ENCODE peak calls at places on chromosome 17, in eight cellular contexts. One of them, this sample, is unnamed.

GRCh38 chr17:51537996-51538550 is 277.7 kb downstream of the UTP18 start:
- DNase-seq in nephron progenitor cell: no peak
- DNase-seq in tibial nerve: no peak
- DNase-seq in RWPE1: no peak
- DNase-seq in GM06990: no peak
- DNase-seq in mesothelial cell of epicardium: no peak
- DNase-seq in CD4-positive, alpha-beta T cell: no peak
- DNase-seq in breast epithelium: no peak
- DNase-seq in this sample: no peak

GRCh38 chr17:29977836-29978235 is 36.4 kb downstream of the EFCAB5 start:
- DNase-seq in RWPE1: no peak
- DNase-seq in tibial nerve: no peak
- DNase-seq in breast epithelium: no peak
- DNase-seq in mesothelial cell of epicardium: no peak
- DNase-seq in GM06990: no peak
- DNase-seq in nephron progenitor cell: no peak
- DNase-seq in CD4-positive, alpha-beta T cell: no peak
- DNase-seq in this sample: no peak

GRCh38 chr17:3845361-3845753 is 689 bp downstream of the NCBP3 start:
- DNase-seq in breast epithelium: no peak
- DNase-seq in tibial nerve: no peak
- DNase-seq in GM06990: peak
- DNase-seq in nephron progenitor cell: no peak
- DNase-seq in mesothelial cell of epicardium: no peak
- DNase-seq in RWPE1: peak
- DNase-seq in CD4-positive, alpha-beta T cell: peak
- DNase-seq in this sample: peak

GRCh38 chr17:10357768-10358167 is 15.0 kb downstream of the MYH13 start:
- DNase-seq in mesothelial cell of epicardium: no peak
- DNase-seq in tibial nerve: no peak
- DNase-seq in nephron progenitor cell: peak
- DNase-seq in breast epithelium: no peak
- DNase-seq in RWPE1: peak
- DNase-seq in GM06990: peak
- DNase-seq in CD4-positive, alpha-beta T cell: no peak
- DNase-seq in this sample: peak

GRCh38 chr17:66514227-66514806 is 211.9 kb downstream of the PRKCA start:
- DNase-seq in CD4-positive, alpha-beta T cell: no peak
- DNase-seq in breast epithelium: no peak
- DNase-seq in tibial nerve: no peak
- DNase-seq in GM06990: no peak
- DNase-seq in nephron progenitor cell: no peak
- DNase-seq in mesothelial cell of epicardium: no peak
- DNase-seq in RWPE1: no peak
- DNase-seq in this sample: no peak

GRCh38 chr17:72558971-72559476 is 438.2 kb downstream of the SOX9 start:
- DNase-seq in nephron progenitor cell: no peak
- DNase-seq in tibial nerve: no peak
- DNase-seq in GM06990: no peak
- DNase-seq in CD4-positive, alpha-beta T cell: no peak
- DNase-seq in breast epithelium: no peak
- DNase-seq in RWPE1: no peak
- DNase-seq in mesothelial cell of epicardium: no peak
- DNase-seq in this sample: no peak

GRCh38 chr17:14745122-14745521 is 444.2 kb downstream of the HS3ST3B1 start:
- DNase-seq in tibial nerve: no peak
- DNase-seq in RWPE1: peak
- DNase-seq in CD4-positive, alpha-beta T cell: no peak
- DNase-seq in breast epithelium: no peak
- DNase-seq in mesothelial cell of epicardium: no peak
- DNase-seq in nephron progenitor cell: no peak
- DNase-seq in GM06990: no peak
- DNase-seq in this sample: no peak

GRCh38 chr17:72445055-72445991 is 324.5 kb downstream of the SOX9 start:
- DNase-seq in mesothelial cell of epicardium: no peak
- DNase-seq in CD4-positive, alpha-beta T cell: no peak
- DNase-seq in RWPE1: no peak
- DNase-seq in tibial nerve: no peak
- DNase-seq in nephron progenitor cell: no peak
- DNase-seq in GM06990: no peak
- DNase-seq in breast epithelium: no peak
- DNase-seq in this sample: no peak

GRCh38 chr17:82495844-82496528 is 23.5 kb upstream of the FOXK2 start:
- DNase-seq in breast epithelium: no peak
- DNase-seq in nephron progenitor cell: no peak
- DNase-seq in tibial nerve: no peak
- DNase-seq in RWPE1: peak
- DNase-seq in GM06990: peak
- DNase-seq in mesothelial cell of epicardium: no peak
- DNase-seq in CD4-positive, alpha-beta T cell: no peak
- DNase-seq in this sample: no peak

GRCh38 chr17:38352245-38353083 is 820 bp downstream of the SOCS7 start:
- DNase-seq in CD4-positive, alpha-beta T cell: peak
- DNase-seq in breast epithelium: no peak
- DNase-seq in RWPE1: no peak
- DNase-seq in mesothelial cell of epicardium: peak
- DNase-seq in GM06990: peak
- DNase-seq in nephron progenitor cell: peak
- DNase-seq in tibial nerve: no peak
- DNase-seq in this sample: peak

GRCh38 chr17:32285770-32286517 is 20.3 kb downstream of the RHBDL3 start:
- DNase-seq in RWPE1: no peak
- DNase-seq in mesothelial cell of epicardium: no peak
- DNase-seq in tibial nerve: no peak
- DNase-seq in breast epithelium: no peak
- DNase-seq in GM06990: no peak
- DNase-seq in nephron progenitor cell: peak
- DNase-seq in CD4-positive, alpha-beta T cell: no peak
- DNase-seq in this sample: no peak

GRCh38 chr17:61410555-61411089 is 11.0 kb downstream of the TBX2 start:
- DNase-seq in mesothelial cell of epicardium: peak
- DNase-seq in RWPE1: no peak
- DNase-seq in breast epithelium: peak
- DNase-seq in CD4-positive, alpha-beta T cell: peak
- DNase-seq in nephron progenitor cell: peak
- DNase-seq in tibial nerve: peak
- DNase-seq in GM06990: peak
- DNase-seq in this sample: peak

GRCh38 chr17:8941980-8942617 is 23.4 kb downstream of the PIK3R5 start:
- DNase-seq in nephron progenitor cell: no peak
- DNase-seq in GM06990: peak
- DNase-seq in RWPE1: no peak
- DNase-seq in mesothelial cell of epicardium: no peak
- DNase-seq in tibial nerve: no peak
- DNase-seq in CD4-positive, alpha-beta T cell: peak
- DNase-seq in breast epithelium: no peak
- DNase-seq in this sample: no peak

GRCh38 chr17:13531701-13532100 is 70.0 kb downstream of the HS3ST3A1 start:
- DNase-seq in mesothelial cell of epicardium: no peak
- DNase-seq in RWPE1: no peak
- DNase-seq in nephron progenitor cell: no peak
- DNase-seq in tibial nerve: no peak
- DNase-seq in CD4-positive, alpha-beta T cell: no peak
- DNase-seq in GM06990: no peak
- DNase-seq in breast epithelium: no peak
- DNase-seq in this sample: no peak

GRCh38 chr17:47315451-47316266 is 8.1 kb upstream of the EFCAB13 start:
- DNase-seq in tibial nerve: peak
- DNase-seq in GM06990: no peak
- DNase-seq in nephron progenitor cell: peak
- DNase-seq in RWPE1: peak
- DNase-seq in breast epithelium: no peak
- DNase-seq in mesothelial cell of epicardium: no peak
- DNase-seq in CD4-positive, alpha-beta T cell: no peak
- DNase-seq in this sample: peak

GRCh38 chr17:43543771-43544575 is 2.2 kb downstream of the ETV4 start:
- DNase-seq in mesothelial cell of epicardium: no peak
- DNase-seq in breast epithelium: no peak
- DNase-seq in CD4-positive, alpha-beta T cell: no peak
- DNase-seq in nephron progenitor cell: no peak
- DNase-seq in tibial nerve: no peak
- DNase-seq in RWPE1: no peak
- DNase-seq in GM06990: no peak
- DNase-seq in this sample: no peak
- TF ChIP-seq CTCF in mesothelial cell of epicardium: no peak
- TF ChIP-seq CTCF in breast epithelium: no peak
- TF ChIP-seq CTCF in CD4-positive, alpha-beta T cell: no peak
- TF ChIP-seq CTCF in nephron progenitor cell: no peak
- TF ChIP-seq CTCF in tibial nerve: no peak
- TF ChIP-seq CTCF in RWPE1: no peak
- TF ChIP-seq CTCF in GM06990: no peak
- TF ChIP-seq CTCF in this sample: no peak

DNA sequence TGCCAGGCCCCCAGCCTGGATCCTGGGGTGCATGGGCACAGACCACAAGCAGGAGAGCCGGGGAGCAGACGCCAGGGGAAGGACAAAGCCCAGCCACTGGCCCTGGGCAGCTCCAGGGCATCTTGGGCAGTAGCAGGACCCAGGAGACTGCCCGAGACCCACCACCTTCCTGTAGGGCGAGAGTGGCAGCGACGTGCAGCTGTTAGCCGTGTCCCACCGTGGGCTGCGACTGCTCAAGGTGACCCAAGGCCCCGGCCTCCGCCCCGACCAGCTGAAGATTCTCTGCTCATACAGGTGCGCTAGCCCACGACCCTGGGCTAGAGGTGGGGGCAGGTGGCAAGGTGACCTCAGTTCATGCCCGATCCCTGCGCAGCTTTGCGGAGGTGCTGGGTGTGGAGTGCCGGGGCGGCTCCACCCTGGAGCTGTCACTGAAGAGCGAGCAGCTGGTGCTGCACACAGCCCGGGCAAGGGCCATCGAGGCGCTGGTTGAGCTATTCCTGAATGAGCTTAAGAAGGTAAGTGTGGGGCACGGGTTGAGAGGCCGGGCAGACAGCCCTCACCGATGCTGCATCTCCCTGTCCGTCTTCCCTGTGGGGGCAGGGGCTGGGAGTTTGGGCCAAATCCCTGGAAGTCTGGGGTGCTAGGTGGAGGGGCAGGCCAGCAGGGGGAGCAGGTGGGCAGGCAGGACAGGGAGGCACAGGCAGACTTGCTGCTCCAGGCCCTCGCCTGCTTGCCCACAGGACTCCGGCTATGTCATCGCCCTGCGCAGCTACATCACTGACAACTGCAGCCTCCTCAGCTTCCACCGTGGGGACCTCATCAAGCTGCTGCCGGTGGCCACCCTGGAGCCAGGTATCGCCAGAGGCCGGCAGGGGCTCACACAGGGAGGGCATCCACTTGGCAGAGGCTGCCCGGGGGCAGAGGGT is 13.5 kb upstream of the SMIM5 start:
- DNase-seq in breast epithelium: no peak
- DNase-seq in CD4-positive, alpha-beta T cell: no peak
- DNase-seq in mesothelial cell of epicardium: peak
- DNase-seq in RWPE1: no peak
- DNase-seq in nephron progenitor cell: peak
- DNase-seq in tibial nerve: no peak
- DNase-seq in GM06990: no peak
- DNase-seq in this sample: peak
- TF ChIP-seq CTCF in breast epithelium: no peak
- TF ChIP-seq CTCF in CD4-positive, alpha-beta T cell: peak
- TF ChIP-seq CTCF in mesothelial cell of epicardium: peak
- TF ChIP-seq CTCF in RWPE1: peak
- TF ChIP-seq CTCF in nephron progenitor cell: peak
- TF ChIP-seq CTCF in tibial nerve: peak
- TF ChIP-seq CTCF in GM06990: peak
- TF ChIP-seq CTCF in this sample: peak

DNA sequence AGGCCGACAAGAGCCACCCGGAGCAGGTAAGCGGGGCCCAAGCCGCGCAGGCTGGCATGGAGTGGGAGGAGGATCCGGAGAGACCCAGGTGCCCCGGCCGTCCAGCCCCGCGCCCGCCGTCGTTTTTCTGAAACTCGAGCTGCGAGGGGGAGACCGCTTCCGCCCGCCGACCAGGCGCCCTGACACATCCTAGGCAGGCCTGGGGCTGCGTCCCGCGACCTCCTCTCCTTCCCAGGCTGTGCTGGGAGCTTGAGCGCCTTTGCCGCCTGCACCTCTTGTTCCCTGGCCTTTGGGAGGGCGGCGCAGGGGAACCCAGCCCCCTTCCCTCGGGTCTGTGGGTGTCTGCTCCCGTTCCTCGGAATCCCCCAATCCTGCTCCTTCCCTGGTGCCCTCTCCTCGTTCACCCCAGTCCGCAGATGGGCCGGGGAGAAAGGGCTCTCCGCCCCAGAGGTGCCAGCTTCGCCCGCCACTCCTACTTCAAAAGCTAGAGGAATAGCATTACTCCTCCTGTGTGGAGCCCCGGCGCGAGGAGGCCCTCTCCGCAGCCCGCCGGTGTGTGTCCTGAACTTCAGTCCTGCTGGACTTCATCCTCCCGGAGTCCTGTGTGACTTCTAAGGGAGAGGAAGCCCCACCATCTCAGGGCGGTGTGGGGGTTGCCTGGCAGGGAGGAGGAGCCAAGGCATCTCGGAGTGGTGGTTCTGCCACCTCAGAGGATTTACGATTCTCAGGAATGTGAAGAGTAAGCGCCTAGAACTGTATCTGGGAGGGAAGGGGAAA is 1.0 kb downstream of the NHERF1 start:
- DNase-seq in nephron progenitor cell: peak
- DNase-seq in mesothelial cell of epicardium: peak
- DNase-seq in GM06990: no peak
- DNase-seq in breast epithelium: no peak
- DNase-seq in tibial nerve: no peak
- DNase-seq in RWPE1: no peak
- DNase-seq in CD4-positive, alpha-beta T cell: peak
- DNase-seq in this sample: no peak
- TF ChIP-seq CTCF in nephron progenitor cell: no peak
- TF ChIP-seq CTCF in mesothelial cell of epicardium: no peak
- TF ChIP-seq CTCF in GM06990: no peak
- TF ChIP-seq CTCF in breast epithelium: no peak
- TF ChIP-seq CTCF in tibial nerve: no peak
- TF ChIP-seq CTCF in RWPE1: no peak
- TF ChIP-seq CTCF in CD4-positive, alpha-beta T cell: no peak
- TF ChIP-seq CTCF in this sample: no peak

GRCh38 chr17:58195518-58196123 is 3.1 kb downstream of the EPX start:
- DNase-seq in tibial nerve: no peak
- DNase-seq in mesothelial cell of epicardium: no peak
- DNase-seq in nephron progenitor cell: no peak
- DNase-seq in breast epithelium: no peak
- DNase-seq in RWPE1: no peak
- DNase-seq in CD4-positive, alpha-beta T cell: no peak
- DNase-seq in GM06990: no peak
- DNase-seq in this sample: no peak

GRCh38 chr17:58191259-58191896 is 1.1 kb upstream of the EPX start:
- DNase-seq in GM06990: no peak
- DNase-seq in CD4-positive, alpha-beta T cell: no peak
- DNase-seq in mesothelial cell of epicardium: no peak
- DNase-seq in breast epithelium: no peak
- DNase-seq in nephron progenitor cell: no peak
- DNase-seq in RWPE1: no peak
- DNase-seq in tibial nerve: no peak
- DNase-seq in this sample: no peak

GRCh38 chr17:58192612-58193011 is at the start of gene EPX:
- DNase-seq in CD4-positive, alpha-beta T cell: no peak
- DNase-seq in tibial nerve: no peak
- DNase-seq in RWPE1: no peak
- DNase-seq in GM06990: no peak
- DNase-seq in breast epithelium: no peak
- DNase-seq in mesothelial cell of epicardium: no peak
- DNase-seq in nephron progenitor cell: no peak
- DNase-seq in this sample: no peak

GRCh38 chr17:58196610-58197009 is 4.1 kb downstream of the EPX start:
- DNase-seq in nephron progenitor cell: no peak
- DNase-seq in CD4-positive, alpha-beta T cell: no peak
- DNase-seq in mesothelial cell of epicardium: no peak
- DNase-seq in GM06990: no peak
- DNase-seq in breast epithelium: no peak
- DNase-seq in tibial nerve: no peak
- DNase-seq in RWPE1: no peak
- DNase-seq in this sample: no peak

GRCh38 chr17:58193641-58194259 is 1.2 kb downstream of the EPX start:
- DNase-seq in tibial nerve: no peak
- DNase-seq in nephron progenitor cell: no peak
- DNase-seq in CD4-positive, alpha-beta T cell: no peak
- DNase-seq in mesothelial cell of epicardium: no peak
- DNase-seq in breast epithelium: no peak
- DNase-seq in RWPE1: no peak
- DNase-seq in GM06990: no peak
- DNase-seq in this sample: no peak
- TF ChIP-seq CTCF in tibial nerve: no peak
- TF ChIP-seq CTCF in nephron progenitor cell: no peak
- TF ChIP-seq CTCF in CD4-positive, alpha-beta T cell: no peak
- TF ChIP-seq CTCF in mesothelial cell of epicardium: no peak
- TF ChIP-seq CTCF in breast epithelium: no peak
- TF ChIP-seq CTCF in RWPE1: no peak
- TF ChIP-seq CTCF in GM06990: no peak
- TF ChIP-seq CTCF in this sample: no peak